ENCODE peak calls at places on chromosomes 12 and 14, in six cellular contexts. T is GM12878, W is A549, L is K562, N is H1, O is HepG2. E is an unnamed sample.

GRCh38 chr12:102978316-102978715 is 20.8 kb downstream of the ASCL1 start:
- DNase-seq in T (no peak), W (no peak), L (no peak), N (no peak), O (no peak), E (no peak)

GRCh38 chr12:27291862-27292261 is 40.8 kb upstream of the BMAL2 start:
- DNase-seq in T (no peak), W (no peak), L (no peak), N (no peak), O (peak; percentile 27), E (no peak)

GRCh38 chr14:92954933-92955332 is 32.0 kb downstream of the CHGA start:
- DNase-seq in T (no peak), W (no peak), L (no peak), N (no peak), O (no peak), E (no peak)

GRCh38 chr12:87953257-87953860 is 75.8 kb downstream of the C12orf50 start:
- DNase-seq in T (no peak), W (peak; percentile 28), L (no peak), N (no peak), O (peak; percentile 15), E (peak; percentile 57)

GRCh38 chr14:39038542-39038941 is 64.5 kb downstream of the SEC23A start:
- DNase-seq in T (no peak), W (no peak), L (no peak), N (no peak), O (no peak), E (no peak)

GRCh38 chr12:28130625-28131598 is 59.3 kb upstream of the CCDC91 start:
- DNase-seq in T (no peak), W (peak; percentile 27), L (peak; percentile 64), N (no peak), O (peak; percentile 9), E (no peak)

GRCh38 chr12:98352218-98352811 is 163.1 kb upstream of the TMPO start:
- DNase-seq in T (no peak), W (peak; percentile 75), L (no peak), N (peak; percentile 33), O (peak; percentile 10), E (no peak)

GRCh38 chr12:76450690-76451089 is 102.5 kb upstream of the BBS10 start:
- DNase-seq in T (no peak), W (peak; percentile 59), L (peak; percentile 20), N (no peak), O (no peak), E (no peak)

GRCh38 chr12:1977109-1977508 is 27.1 kb downstream of the DCP1B start:
- DNase-seq in T (no peak), W (no peak), L (no peak), N (no peak), O (no peak), E (no peak)

GRCh38 chr12:24078318-24078765 is 128.9 kb upstream of the SOX5 start:
- DNase-seq in T (no peak), W (no peak), L (no peak), N (no peak), O (peak; percentile 96), E (no peak)

GRCh38 chr12:132392389-132393244 is 63.2 kb upstream of the GALNT9 start:
- DNase-seq in T (no peak), W (no peak), L (no peak), N (no peak), O (no peak), E (no peak)

GRCh38 chr12:130661501-130662255 is 54.4 kb downstream of the RIMBP2 start:
- DNase-seq in T (no peak), W (no peak), L (no peak), N (no peak), O (peak; percentile 7), E (no peak)

GRCh38 chr12:57759360-57759980 is 4.6 kb downstream of the MARCHF9 start:
- DNase-seq in T (no peak), W (no peak), L (no peak), N (no peak), O (peak; percentile 53), E (peak; percentile 66)

GRCh38 chr12:8829128-8829524 is 6.7 kb downstream of the A2ML1 start:
- DNase-seq in T (no peak), W (no peak), L (no peak), N (no peak), O (no peak), E (no peak)

GRCh38 chr12:92002673-92003382 is 142.8 kb downstream of the BTG1 start:
- DNase-seq in T (no peak), W (no peak), L (peak; percentile 15), N (no peak), O (peak; percentile 4), E (peak; percentile 43)

GRCh38 chr12:1888923-1889322 is 29.5 kb downstream of the CACNA2D4 start:
- DNase-seq in T (no peak), W (no peak), L (no peak), N (no peak), O (no peak), E (no peak)

GRCh38 chr12:1500095-1500801 is 94.1 kb downstream of the FBXL14 start:
- DNase-seq in T (no peak), W (no peak), L (peak; percentile 84), N (no peak), O (no peak), E (no peak)

GRCh38 chr12:129083121-129083520 is 229.8 kb downstream of the GLT1D1 start:
- DNase-seq in T (no peak), W (no peak), L (no peak), N (no peak), O (no peak), E (no peak)

GRCh38 chr14:51182166-51182565 is 57.9 kb upstream of the TMX1 start:
- DNase-seq in T (no peak), W (no peak), L (no peak), N (no peak), O (no peak), E (no peak)

GRCh38 chr12:66863276-66863675 is 184.4 kb upstream of the GRIP1 start:
- DNase-seq in T (no peak), W (no peak), L (no peak), N (no peak), O (no peak), E (no peak)

GRCh38 chr14:99230271-99231141 is 41.5 kb downstream of the BCL11B start:
- DNase-seq in T (no peak), W (no peak), L (peak; percentile 26), N (no peak), O (no peak), E (no peak)

GRCh38 chr12:14770495-14771313 is 32.6 kb downstream of the WBP11 start:
- DNase-seq in T (peak; percentile 97), W (peak; percentile 84), L (no peak), N (peak; percentile 80), O (peak; percentile 91), E (peak; percentile 82)

GRCh38 chr14:105392161-105393090 is 5.9 kb upstream of the TEX22 start:
- DNase-seq in T (no peak), W (no peak), L (no peak), N (no peak), O (no peak), E (no peak)

GRCh38 chr12:15049456-15050153 is 76.8 kb downstream of the PDE6H start:
- DNase-seq in T (no peak), W (no peak), L (no peak), N (no peak), O (no peak), E (no peak)

GRCh38 chr14:90839024-90839888 is 23.0 kb upstream of the TTC7B start:
- DNase-seq in T (no peak), W (no peak), L (no peak), N (no peak), O (no peak), E (no peak)

GRCh38 chr12:25935355-25936144 is 22.9 kb upstream of the RASSF8 start:
- DNase-seq in T (no peak), W (no peak), L (no peak), N (no peak), O (no peak), E (no peak)

GRCh38 chr14:93262446-93262845 is 55.4 kb downstream of the UBR7 start:
- DNase-seq in T (no peak), W (no peak), L (no peak), N (no peak), O (no peak), E (no peak)

GRCh38 chr12:124927325-124928094 is 13.1 kb upstream of the UBC start:
- DNase-seq in T (peak; percentile 90), W (peak; percentile 81), L (peak; percentile 84), N (no peak), O (peak; percentile 85), E (peak; percentile 89)

GRCh38 chr14:24307575-24308341 is at the start of gene CIDEB:
- DNase-seq in T (no peak), W (peak; percentile 77), L (peak; percentile 49), N (no peak), O (peak; percentile 99), E (peak; percentile 87)

GRCh38 chr14:33230016-33230415 is 291.3 kb downstream of the NPAS3 start:
- DNase-seq in T (no peak), W (no peak), L (no peak), N (no peak), O (no peak), E (no peak)
- TF ChIP-seq CHD2 in T (no peak), W (no peak), L (no peak), N (no peak), O (no peak), E (no peak)

GRCh38 chr12:20486233-20486632 is 117.9 kb downstream of the PDE3A start:
- DNase-seq in T (no peak), W (no peak), L (no peak), N (no peak), O (no peak), E (no peak)
- TF ChIP-seq CHD2 in T (no peak), W (no peak), L (no peak), N (no peak), O (no peak), E (no peak)

DNA sequence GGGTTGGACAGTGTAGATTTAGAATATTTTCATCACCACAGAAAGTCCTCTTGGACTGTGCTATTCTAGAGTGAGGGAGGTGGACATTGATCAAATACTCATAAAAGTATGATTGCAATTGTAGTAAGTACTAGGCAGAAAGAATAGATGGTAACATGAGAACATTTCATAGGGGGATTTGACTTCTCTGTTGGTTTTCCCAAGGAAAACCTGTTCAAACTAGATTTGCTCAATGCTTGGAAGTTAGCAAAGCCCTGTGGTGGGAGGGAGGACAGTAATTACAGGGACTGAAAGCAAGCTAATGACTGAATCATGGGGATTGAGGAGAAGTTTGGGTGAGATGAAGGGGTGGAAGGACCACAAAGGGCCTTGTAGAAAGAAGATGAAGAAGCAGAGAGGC is 24.4 kb upstream of the EID3 start:
- DNase-seq in T (no peak), W (no peak), L (no peak), N (no peak), O (no peak), E (no peak)
- TF ChIP-seq CHD2 in T (no peak), W (no peak), L (no peak), N (no peak), O (no peak), E (no peak)

GRCh38 chr12:12358528-12358927 is 1.6 kb downstream of the BORCS5 start:
- DNase-seq in T (no peak), W (no peak), L (no peak), N (no peak), O (no peak), E (no peak)

GRCh38 chr12:12353807-12354206 is 3.1 kb upstream of the BORCS5 start:
- DNase-seq in T (no peak), W (no peak), L (peak; percentile 20), N (no peak), O (no peak), E (no peak)

GRCh38 chr12:12356886-12357696 is at the start of gene BORCS5:
- DNase-seq in T (peak; percentile 94), W (peak; percentile 87), L (peak; percentile 89), N (peak; percentile 96), O (peak; percentile 89), E (peak; percentile 95)

GRCh38 chr12:12356467-12356885 is 402 bp upstream of the BORCS5 start:
- DNase-seq in T (no peak), W (no peak), L (no peak), N (no peak), O (no peak), E (no peak)

GRCh38 chr12:12357697-12358476 is 1.0 kb downstream of the BORCS5 start:
- DNase-seq in T (no peak), W (no peak), L (no peak), N (no peak), O (no peak), E (no peak)
- TF ChIP-seq CHD2 in T (no peak), W (no peak), L (no peak), N (no peak), O (no peak), E (no peak)